ENCODE peak calls at places on chromosomes 3 and 15, in six cellular contexts. One of them, this sample, is unnamed.

GRCh38 chr15:67803299-67803698 is 22.0 kb upstream of the SKOR1 start:
- DNase-seq in endothelial cell of umbilical vein: no peak
- DNase-seq in stomach: no peak
- DNase-seq in esophagus squamous epithelium: no peak
- DNase-seq in NB4: no peak
- DNase-seq in heart left ventricle: no peak
- DNase-seq in this sample: peak; percentile 30

GRCh38 chr3:12192173-12192572 is 33.5 kb upstream of the TIMP4 start:
- DNase-seq in heart left ventricle: no peak
- DNase-seq in stomach: no peak
- DNase-seq in endothelial cell of umbilical vein: no peak
- DNase-seq in NB4: peak; percentile 84
- DNase-seq in esophagus squamous epithelium: no peak
- DNase-seq in this sample: no peak

GRCh38 chr15:88878720-88879184 is 16.6 kb downstream of the HAPLN3 start:
- DNase-seq in stomach: peak; percentile 47
- DNase-seq in heart left ventricle: peak; percentile 40
- DNase-seq in esophagus squamous epithelium: no peak
- DNase-seq in NB4: peak; percentile 74
- DNase-seq in endothelial cell of umbilical vein: peak; percentile 39
- DNase-seq in this sample: peak; percentile 38

GRCh38 chr3:14780927-14781507 is 37.7 kb upstream of the FGD5 start:
- DNase-seq in esophagus squamous epithelium: no peak
- DNase-seq in NB4: peak; percentile 70
- DNase-seq in heart left ventricle: peak; percentile 54
- DNase-seq in stomach: peak; percentile 69
- DNase-seq in endothelial cell of umbilical vein: peak; percentile 62
- DNase-seq in this sample: peak; percentile 48

GRCh38 chr3:166471074-166471753 is 634.0 kb upstream of the BCHE start:
- DNase-seq in heart left ventricle: no peak
- DNase-seq in esophagus squamous epithelium: no peak
- DNase-seq in stomach: no peak
- DNase-seq in NB4: no peak
- DNase-seq in endothelial cell of umbilical vein: no peak
- DNase-seq in this sample: no peak

GRCh38 chr3:154095832-154096421 is 25.3 kb upstream of the ARHGEF26 start:
- DNase-seq in stomach: no peak
- DNase-seq in NB4: peak; percentile 11
- DNase-seq in heart left ventricle: no peak
- DNase-seq in esophagus squamous epithelium: no peak
- DNase-seq in endothelial cell of umbilical vein: peak; percentile 42
- DNase-seq in this sample: no peak

GRCh38 chr3:177579419-177579818 is 382.1 kb upstream of the TBL1XR1 start:
- DNase-seq in endothelial cell of umbilical vein: no peak
- DNase-seq in heart left ventricle: no peak
- DNase-seq in stomach: no peak
- DNase-seq in NB4: no peak
- DNase-seq in esophagus squamous epithelium: no peak
- DNase-seq in this sample: no peak

GRCh38 chr3:105865016-105865623 is 3.7 kb downstream of the CBLB start:
- DNase-seq in heart left ventricle: no peak
- DNase-seq in esophagus squamous epithelium: no peak
- DNase-seq in endothelial cell of umbilical vein: peak; percentile 60
- DNase-seq in stomach: no peak
- DNase-seq in NB4: no peak
- DNase-seq in this sample: no peak

GRCh38 chr15:79494963-79495362 is 62.8 kb downstream of the MINAR1 start:
- DNase-seq in stomach: no peak
- DNase-seq in endothelial cell of umbilical vein: no peak
- DNase-seq in NB4: no peak
- DNase-seq in heart left ventricle: no peak
- DNase-seq in esophagus squamous epithelium: no peak
- DNase-seq in this sample: no peak

GRCh38 chr3:167114619-167115018 is 265.5 kb downstream of the ZBBX start:
- DNase-seq in NB4: no peak
- DNase-seq in stomach: no peak
- DNase-seq in heart left ventricle: peak; percentile 13
- DNase-seq in endothelial cell of umbilical vein: no peak
- DNase-seq in esophagus squamous epithelium: no peak
- DNase-seq in this sample: no peak

GRCh38 chr3:159189994-159190669 is 388.3 kb downstream of the MFSD1 start:
- DNase-seq in NB4: no peak
- DNase-seq in heart left ventricle: no peak
- DNase-seq in stomach: no peak
- DNase-seq in endothelial cell of umbilical vein: peak; percentile 54
- DNase-seq in esophagus squamous epithelium: no peak
- DNase-seq in this sample: no peak

GRCh38 chr15:60899322-60899966 is 329.7 kb downstream of the RORA start:
- DNase-seq in heart left ventricle: no peak
- DNase-seq in NB4: no peak
- DNase-seq in endothelial cell of umbilical vein: no peak
- DNase-seq in stomach: no peak
- DNase-seq in esophagus squamous epithelium: no peak
- DNase-seq in this sample: no peak

DNA sequence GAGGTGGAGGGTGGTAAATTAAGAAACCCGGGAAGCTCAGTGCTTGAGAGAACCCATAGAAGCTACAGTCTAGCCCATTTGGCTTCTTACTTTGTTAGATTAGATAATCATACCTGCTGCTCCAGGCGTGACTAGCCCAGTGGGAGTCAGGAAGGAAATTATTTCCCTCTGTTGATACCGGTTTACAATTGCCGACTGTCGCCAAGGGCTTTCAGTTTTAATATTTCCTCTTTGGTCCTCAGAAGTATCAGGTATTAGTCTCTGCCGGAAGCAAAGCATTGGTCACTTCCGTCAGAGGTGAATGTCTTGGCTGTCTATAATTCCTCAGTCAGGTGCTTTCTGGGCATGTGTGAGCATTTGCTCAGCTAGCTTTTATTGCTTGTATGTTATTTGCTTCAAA is 75.2 kb downstream of the LPP start:
- DNase-seq in NB4: no peak
- DNase-seq in esophagus squamous epithelium: no peak
- DNase-seq in endothelial cell of umbilical vein: peak; percentile 77
- DNase-seq in stomach: peak; percentile 40
- DNase-seq in heart left ventricle: no peak
- DNase-seq in this sample: no peak
- TF ChIP-seq POLR2A in NB4: no peak
- TF ChIP-seq POLR2A in esophagus squamous epithelium: no peak
- TF ChIP-seq POLR2A in endothelial cell of umbilical vein: no peak
- TF ChIP-seq POLR2A in stomach: no peak
- TF ChIP-seq POLR2A in heart left ventricle: no peak
- TF ChIP-seq POLR2A in this sample: no peak

DNA sequence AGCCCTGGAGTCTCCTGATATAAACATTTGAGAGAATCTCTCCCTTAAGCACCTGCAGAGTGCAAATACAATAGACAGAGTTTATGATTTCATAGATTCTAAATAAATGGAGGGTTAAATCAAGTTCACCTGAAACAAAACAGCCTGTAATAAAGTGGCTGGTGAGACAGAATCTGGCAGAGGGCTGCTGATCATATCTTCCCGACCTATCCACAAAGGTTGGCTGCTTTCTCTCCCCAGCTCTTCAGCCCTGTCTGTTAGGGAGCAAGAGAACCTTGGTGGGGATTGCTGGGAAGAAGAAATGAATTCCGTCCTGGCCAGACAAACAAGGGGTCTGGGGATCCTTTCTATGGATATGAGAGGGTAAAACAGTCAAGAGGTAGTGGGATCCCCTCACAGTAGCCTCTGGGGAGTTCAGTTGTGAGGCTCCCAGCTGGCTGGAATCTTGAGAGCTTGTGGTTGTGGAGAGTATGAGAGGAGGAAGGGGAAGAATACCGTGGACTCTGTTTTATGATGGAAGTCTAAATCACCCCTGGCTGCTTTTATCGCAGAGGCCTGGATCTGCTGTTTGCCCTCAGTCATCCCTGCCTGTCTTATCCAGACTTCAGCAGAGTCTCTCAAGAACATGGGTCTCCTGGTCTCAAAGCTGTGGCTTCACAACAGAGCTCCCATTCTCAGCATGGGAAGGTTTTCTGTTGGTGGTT is 451.3 kb downstream of the NTRK3 start:
- DNase-seq in heart left ventricle: no peak
- DNase-seq in endothelial cell of umbilical vein: no peak
- DNase-seq in esophagus squamous epithelium: no peak
- DNase-seq in NB4: no peak
- DNase-seq in stomach: no peak
- DNase-seq in this sample: no peak
- TF ChIP-seq CTCF in heart left ventricle: no peak
- TF ChIP-seq CTCF in endothelial cell of umbilical vein: no peak
- TF ChIP-seq CTCF in esophagus squamous epithelium: no peak
- TF ChIP-seq CTCF in NB4: no peak
- TF ChIP-seq CTCF in stomach: no peak
- TF ChIP-seq CTCF in this sample: no peak

GRCh38 chr3:26621891-26622633 is 510 bp upstream of the LRRC3B start:
- DNase-seq in esophagus squamous epithelium: no peak
- DNase-seq in endothelial cell of umbilical vein: no peak
- DNase-seq in heart left ventricle: no peak
- DNase-seq in NB4: no peak
- DNase-seq in stomach: no peak
- DNase-seq in this sample: no peak

GRCh38 chr3:26625187-26625586 is 2.6 kb downstream of the LRRC3B start:
- DNase-seq in NB4: no peak
- DNase-seq in esophagus squamous epithelium: no peak
- DNase-seq in heart left ventricle: no peak
- DNase-seq in stomach: no peak
- DNase-seq in endothelial cell of umbilical vein: no peak
- DNase-seq in this sample: no peak

GRCh38 chr3:26622634-26623408 is at the start of gene LRRC3B:
- DNase-seq in NB4: no peak
- DNase-seq in heart left ventricle: peak; percentile 19
- DNase-seq in endothelial cell of umbilical vein: no peak
- DNase-seq in esophagus squamous epithelium: no peak
- DNase-seq in stomach: no peak
- DNase-seq in this sample: no peak

GRCh38 chr3:26624209-26624775 is 1.7 kb downstream of the LRRC3B start:
- DNase-seq in stomach: no peak
- DNase-seq in endothelial cell of umbilical vein: no peak
- DNase-seq in esophagus squamous epithelium: no peak
- DNase-seq in NB4: no peak
- DNase-seq in heart left ventricle: no peak
- DNase-seq in this sample: no peak

DNA sequence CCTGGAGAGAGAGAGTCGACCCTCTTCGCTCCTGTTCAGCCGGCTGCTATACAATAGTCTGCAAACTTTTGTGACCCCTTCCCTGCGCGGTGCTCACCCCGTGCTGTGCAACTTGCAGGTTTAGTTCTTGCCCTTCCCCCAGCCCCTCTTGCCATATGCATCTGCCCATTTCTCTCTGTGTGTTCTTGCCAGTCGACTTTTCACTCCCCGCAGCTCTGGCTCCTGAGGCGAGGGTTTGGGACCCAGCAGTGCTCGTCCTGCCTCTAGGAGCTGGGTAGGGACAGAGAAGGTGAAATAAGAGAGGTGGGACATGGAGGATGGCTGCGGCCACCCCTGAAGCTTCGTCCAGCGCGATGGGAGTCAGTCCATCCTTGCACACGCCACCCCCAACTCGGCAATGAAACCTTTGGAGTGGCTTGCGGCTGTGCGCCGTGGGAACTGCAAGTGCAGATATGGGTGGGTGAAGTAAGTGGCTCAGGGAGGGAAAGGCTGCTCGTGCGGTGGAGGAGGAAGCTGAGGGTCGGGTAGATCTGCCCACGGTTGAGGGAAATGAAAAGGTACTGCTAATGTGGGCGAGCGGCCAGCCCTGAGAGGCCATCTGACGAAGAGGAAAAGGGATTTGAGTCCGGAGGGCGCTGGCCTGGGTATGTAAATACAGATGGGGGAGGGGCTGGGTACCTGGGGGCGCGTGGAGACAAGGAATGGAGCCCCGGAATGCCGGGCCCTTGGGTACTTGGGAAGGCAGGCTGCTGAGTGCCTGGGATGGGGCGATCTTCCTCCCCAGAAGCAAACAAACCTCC is 1.0 kb downstream of the LRRC3B start:
- DNase-seq in esophagus squamous epithelium: no peak
- DNase-seq in stomach: no peak
- DNase-seq in NB4: no peak
- DNase-seq in heart left ventricle: no peak
- DNase-seq in endothelial cell of umbilical vein: no peak
- DNase-seq in this sample: no peak
- H3K4me3 ChIP-seq in esophagus squamous epithelium: no peak overlapping the region
- H3K4me3 ChIP-seq in stomach: peak overlapping the region; percentile 43
- H3K4me3 ChIP-seq in NB4: no peak overlapping the region
- H3K4me3 ChIP-seq in heart left ventricle: peak overlapping the region; percentile 58
- H3K4me3 ChIP-seq in endothelial cell of umbilical vein: no peak overlapping the region
- H3K4me3 ChIP-seq in this sample: no peak overlapping the region

GRCh38 chr3:10198761-10199688 is 34.3 kb downstream of the IRAK2 start:
- DNase-seq in NB4: peak; percentile 76
- DNase-seq in endothelial cell of umbilical vein: peak; percentile 73
- DNase-seq in stomach: peak; percentile 75
- DNase-seq in esophagus squamous epithelium: no peak
- DNase-seq in heart left ventricle: no peak
- DNase-seq in this sample: no peak
- TF ChIP-seq POLR2A in NB4: no peak
- TF ChIP-seq POLR2A in endothelial cell of umbilical vein: no peak
- TF ChIP-seq POLR2A in stomach: no peak
- TF ChIP-seq POLR2A in esophagus squamous epithelium: no peak
- TF ChIP-seq POLR2A in heart left ventricle: no peak
- TF ChIP-seq POLR2A in this sample: no peak

DNA sequence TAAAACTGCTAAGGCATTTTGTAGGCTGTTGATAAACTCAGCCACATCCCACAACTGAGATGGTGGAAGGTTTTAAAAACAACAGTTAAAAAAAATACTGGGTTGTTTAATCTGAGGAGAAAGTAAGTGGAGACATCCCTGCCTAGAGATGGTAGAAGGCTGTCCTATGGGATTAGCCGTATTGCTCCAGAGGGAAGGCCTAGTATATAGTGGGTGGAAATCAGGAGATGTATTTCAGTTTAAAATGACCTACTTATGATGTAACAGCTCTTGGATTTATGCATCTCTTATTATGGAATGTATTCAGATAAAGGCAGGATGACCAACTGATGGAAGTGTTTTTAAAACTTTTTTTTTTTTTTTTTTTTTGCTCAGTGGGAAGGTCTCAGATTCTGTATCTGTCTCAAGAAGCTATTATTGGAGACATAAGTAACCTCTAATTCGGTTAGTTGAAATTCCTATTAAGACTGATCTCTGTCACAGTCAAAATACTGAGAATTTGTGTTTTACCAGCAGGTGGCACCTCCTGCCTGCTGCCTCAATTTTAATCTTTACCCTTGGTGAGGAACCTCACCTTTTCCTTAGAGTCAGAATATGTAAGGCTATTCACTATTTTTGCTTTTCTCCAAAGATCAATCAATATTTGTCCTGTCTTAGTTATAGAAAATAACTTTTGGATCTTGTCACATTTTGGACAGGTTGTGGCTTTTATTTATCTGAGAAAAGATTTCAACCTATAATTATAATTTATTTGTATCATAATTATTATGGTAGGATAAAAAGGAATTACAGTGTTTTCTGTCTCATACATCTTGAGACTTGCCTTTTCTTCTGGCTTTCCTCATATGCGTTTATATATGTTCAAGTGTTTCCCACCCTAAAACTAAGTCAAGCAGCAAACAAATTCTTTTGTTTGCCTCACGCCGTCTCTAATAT is 63.0 kb downstream of the VPS8 start:
- DNase-seq in endothelial cell of umbilical vein: peak; percentile 52
- DNase-seq in heart left ventricle: no peak
- DNase-seq in esophagus squamous epithelium: no peak
- DNase-seq in stomach: no peak
- DNase-seq in NB4: peak; percentile 49
- DNase-seq in this sample: no peak
- TF ChIP-seq CTCF in endothelial cell of umbilical vein: peak; percentile 40
- TF ChIP-seq CTCF in heart left ventricle: peak; percentile 59
- TF ChIP-seq CTCF in esophagus squamous epithelium: no peak
- TF ChIP-seq CTCF in stomach: no peak
- TF ChIP-seq CTCF in NB4: peak; percentile 44
- TF ChIP-seq CTCF in this sample: peak; percentile 76

This sample was measured in adrenal gland.